ENCODE peak calls at places on chromosomes 7 and 10, in eight cellular contexts. K is WERI-Rb-1, R is AG08395, H is tibial artery, P is PC-3, B is aorta, Z is GM12891, O is fibroblast of lung. C is an unnamed sample.

GRCh38 chr7:83610649-83611304 is 38.2 kb downstream of the SEMA3E start:
- DNase-seq in K (no peak), R (no peak), H (no peak), P (no peak), B (no peak), Z (no peak), O (no peak), C (no peak)

GRCh38 chr7:80770061-80770460 is 131.6 kb downstream of the CD36 start:
- DNase-seq in K (no peak), R (no peak), H (no peak), P (peak), B (no peak), Z (no peak), O (no peak), C (no peak)

GRCh38 chr10:83991986-83992753 is 147.1 kb upstream of the GHITM start:
- DNase-seq in K (peak), R (no peak), H (no peak), P (no peak), B (no peak), Z (no peak), O (no peak), C (peak)

GRCh38 chr10:98425511-98426352 is 10.8 kb upstream of the PYROXD2 start:
- DNase-seq in K (peak), R (peak), H (no peak), P (peak), B (no peak), Z (peak), O (peak), C (peak)

GRCh38 chr10:94851263-94851662 is 87.2 kb upstream of the CYP2C9 start:
- DNase-seq in K (no peak), R (no peak), H (no peak), P (no peak), B (no peak), Z (no peak), O (no peak), C (no peak)

GRCh38 chr7:131249003-131249402 is 78.7 kb upstream of the MKLN1 start:
- DNase-seq in K (no peak), R (peak), H (peak), P (peak), B (peak), Z (no peak), O (peak), C (no peak)

GRCh38 chr7:127578036-127578684 is 7.2 kb downstream of the GCC1 start:
- DNase-seq in K (peak), R (peak), H (no peak), P (no peak), B (no peak), Z (no peak), O (peak), C (no peak)

GRCh38 chr10:87750001-87750651 is 67.9 kb downstream of the ATAD1 start:
- DNase-seq in K (no peak), R (peak), H (no peak), P (no peak), B (no peak), Z (no peak), O (peak), C (no peak)

GRCh38 chr7:33716581-33717477 is 188.5 kb upstream of the BMPER start:
- DNase-seq in K (no peak), R (peak), H (no peak), P (peak), B (no peak), Z (no peak), O (peak), C (no peak)

GRCh38 chr7:135420786-135421185 is 89.1 kb downstream of the CNOT4 start:
- DNase-seq in K (no peak), R (no peak), H (no peak), P (peak), B (no peak), Z (no peak), O (no peak), C (no peak)

GRCh38 chr10:5076615-5077014 is 17.6 kb upstream of the AKR1C3 start:
- DNase-seq in K (no peak), R (peak), H (no peak), P (no peak), B (no peak), Z (no peak), O (peak), C (no peak)

GRCh38 chr7:100632951-100633717 is 8.2 kb downstream of the TFR2 start:
- DNase-seq in K (peak), R (peak), H (peak), P (peak), B (no peak), Z (no peak), O (no peak), C (peak)

GRCh38 chr10:120789804-120790203 is 61.4 kb upstream of the WDR11 start:
- DNase-seq in K (no peak), R (no peak), H (no peak), P (no peak), B (no peak), Z (no peak), O (no peak), C (no peak)

GRCh38 chr7:12942599-12942998 is 255.2 kb downstream of the ARL4A start:
- DNase-seq in K (no peak), R (no peak), H (no peak), P (peak), B (no peak), Z (no peak), O (peak), C (no peak)

GRCh38 chr7:79091011-79091410 is 362.5 kb downstream of the MAGI2 start:
- DNase-seq in K (no peak), R (no peak), H (no peak), P (no peak), B (no peak), Z (no peak), O (no peak), C (no peak)

GRCh38 chr10:128062837-128063563 is 63.2 kb downstream of the MKI67 start:
- DNase-seq in K (no peak), R (no peak), H (no peak), P (no peak), B (peak), Z (no peak), O (no peak), C (no peak)

GRCh38 chr7:140605337-140605736 is 35.3 kb downstream of the DENND2A start:
- DNase-seq in K (no peak), R (peak), H (no peak), P (peak), B (no peak), Z (no peak), O (no peak), C (no peak)

GRCh38 chr10:114286971-114287370 is 47.9 kb downstream of the VWA2 start:
- DNase-seq in K (no peak), R (no peak), H (no peak), P (no peak), B (no peak), Z (no peak), O (no peak), C (no peak)

GRCh38 chr7:26329520-26330269 is 38.0 kb downstream of the SNX10 start:
- DNase-seq in K (no peak), R (no peak), H (peak), P (no peak), B (peak), Z (no peak), O (no peak), C (no peak)

GRCh38 chr7:85021090-85021704 is 165.7 kb downstream of the SEMA3D start:
- DNase-seq in K (no peak), R (peak), H (no peak), P (peak), B (no peak), Z (no peak), O (peak), C (no peak)

GRCh38 chr7:66638309-66639099 is 9.8 kb downstream of the KCTD7 start:
- DNase-seq in K (no peak), R (no peak), H (no peak), P (no peak), B (no peak), Z (no peak), O (no peak), C (no peak)

GRCh38 chr7:150937848-150938561 is 40.1 kb downstream of the KCNH2 start:
- DNase-seq in K (peak), R (peak), H (no peak), P (peak), B (no peak), Z (no peak), O (peak), C (peak)